ENCODE peak calls at places on chromosomes 1 and 21, in ten cellular contexts. Q is stimulated activated naive CD4-positive, alpha-beta T cell; W is CD4-positive, alpha-beta T cell; D is GM12891; A is nucleus accumbens; U is stimulated activated CD4-positive, alpha-beta T cell treated with anti-CD3 and anti-CD28 coated beads, Interleukin-1b, Interleukin-23, amount 100 ng/mL, for 48 hours; V is AG08396; K is fibroblast of lung; Z is naive B cell; C is COR-L47. E is an unnamed sample.

GRCh38 chr1:22318279-22318983 is 133.2 kb upstream of the ZBTB40 start:
- DNase-seq in Q (no peak), W (no peak), D (no peak), A (no peak), U (no peak), V (no peak), K (no peak), Z (no peak), C (peak; percentile 93), E (peak; percentile 48)

GRCh38 chr1:43061803-43062202 is 103.1 kb upstream of the SLC2A1 start:
- DNase-seq in Q (no peak), W (no peak), D (no peak), A (no peak), U (no peak), V (no peak), K (no peak), Z (no peak), C (no peak), E (no peak)

GRCh38 chr1:171441278-171441677 is 44.1 kb upstream of the PRRC2C start:
- DNase-seq in Q (no peak), W (no peak), D (no peak), A (no peak), U (no peak), V (peak; percentile 16), K (peak; percentile 94), Z (no peak), C (no peak), E (no peak)

GRCh38 chr1:33334081-33334552 is 13.2 kb upstream of the A3GALT2 start:
- DNase-seq in Q (no peak), W (no peak), D (no peak), A (no peak), U (no peak), V (no peak), K (peak; percentile 55), Z (no peak), C (no peak), E (no peak)

GRCh38 chr1:228804173-228804572 is 68.9 kb downstream of the RHOU start:
- DNase-seq in Q (no peak), W (no peak), D (no peak), A (no peak), U (no peak), V (no peak), K (no peak), Z (no peak), C (no peak), E (no peak)

GRCh38 chr21:29233611-29234540 is 64.8 kb upstream of the BACH1 start:
- DNase-seq in Q (no peak), W (no peak), D (peak; percentile 19), A (no peak), U (peak; percentile 66), V (no peak), K (no peak), Z (peak; percentile 41), C (no peak), E (no peak)

GRCh38 chr1:10516244-10516643 is 41.5 kb downstream of the PEX14 start:
- DNase-seq in Q (no peak), W (no peak), D (no peak), A (no peak), U (no peak), V (no peak), K (no peak), Z (no peak), C (no peak), E (no peak)

GRCh38 chr21:42417533-42417932 is 13.8 kb downstream of the UBASH3A start:
- DNase-seq in Q (peak; percentile 49), W (no peak), D (no peak), A (no peak), U (peak; percentile 57), V (no peak), K (no peak), Z (no peak), C (no peak), E (no peak)

GRCh38 chr1:34747638-34747941 is 7.3 kb upstream of the GJB5 start:
- DNase-seq in Q (no peak), W (no peak), D (no peak), A (no peak), U (no peak), V (no peak), K (no peak), Z (no peak), C (no peak), E (no peak)

GRCh38 chr1:113931456-113931855 is 2.3 kb downstream of the HIPK1 start:
- DNase-seq in Q (peak; percentile 74), W (no peak), D (no peak), A (no peak), U (no peak), V (peak; percentile 32), K (peak; percentile 78), Z (no peak), C (no peak), E (no peak)

GRCh38 chr1:201166964-201167624 is 12.8 kb upstream of the TMEM9 start:
- DNase-seq in Q (no peak), W (no peak), D (no peak), A (no peak), U (no peak), V (no peak), K (no peak), Z (no peak), C (peak; percentile 68), E (no peak)

GRCh38 chr1:221720545-221720944 is 21.3 kb downstream of the DUSP10 start:
- DNase-seq in Q (no peak), W (no peak), D (no peak), A (no peak), U (no peak), V (no peak), K (no peak), Z (no peak), C (no peak), E (no peak)

GRCh38 chr1:2972879-2973575 is 48.2 kb upstream of the ACTRT2 start:
- DNase-seq in Q (no peak), W (no peak), D (no peak), A (no peak), U (no peak), V (no peak), K (no peak), Z (no peak), C (no peak), E (no peak)

GRCh38 chr1:222546548-222547259 is 1.2 kb downstream of the HHIPL2 start:
- DNase-seq in Q (no peak), W (no peak), D (no peak), A (no peak), U (no peak), V (peak; percentile 80), K (peak; percentile 80), Z (no peak), C (peak; percentile 67), E (peak; percentile 3)

GRCh38 chr1:79478160-79478559 is 471.6 kb upstream of the ADGRL4 start:
- DNase-seq in Q (no peak), W (no peak), D (no peak), A (no peak), U (no peak), V (no peak), K (no peak), Z (no peak), C (no peak), E (no peak)

GRCh38 chr1:23556661-23557470 is 2.4 kb downstream of the ID3 start:
- DNase-seq in Q (no peak), W (no peak), D (no peak), A (no peak), U (no peak), V (no peak), K (peak; percentile 59), Z (no peak), C (peak; percentile 55), E (peak; percentile 73)

GRCh38 chr1:46437723-46438122 is 43.6 kb downstream of the FAAH start:
- DNase-seq in Q (no peak), W (no peak), D (no peak), A (no peak), U (no peak), V (no peak), K (no peak), Z (no peak), C (no peak), E (peak; percentile 42)

GRCh38 chr1:226129230-226129629 is 57.3 kb downstream of the ACBD3 start:
- DNase-seq in Q (no peak), W (no peak), D (no peak), A (no peak), U (no peak), V (no peak), K (no peak), Z (no peak), C (no peak), E (no peak)

GRCh38 chr1:7893529-7894180 is 40.8 kb upstream of the UTS2 start:
- DNase-seq in Q (no peak), W (no peak), D (no peak), A (no peak), U (no peak), V (peak; percentile 58), K (peak; percentile 86), Z (no peak), C (no peak), E (peak; percentile 89)

GRCh38 chr1:165152727-165153126 is 203.8 kb downstream of the LMX1A start:
- DNase-seq in Q (no peak), W (no peak), D (no peak), A (no peak), U (no peak), V (no peak), K (no peak), Z (no peak), C (peak; percentile 14), E (peak; percentile 61)

GRCh38 chr1:171742577-171742922 is 685 bp upstream of the VAMP4 start:
- DNase-seq in Q (no peak), W (no peak), D (no peak), A (no peak), U (no peak), V (no peak), K (peak; percentile 61), Z (no peak), C (peak; percentile 20), E (peak; percentile 44)

GRCh38 chr21:39611547-39612190 is 1.1 kb upstream of the B3GALT5 start:
- DNase-seq in Q (no peak), W (no peak), D (no peak), A (no peak), U (no peak), V (no peak), K (no peak), Z (no peak), C (no peak), E (no peak)

GRCh38 chr1:171884475-171884874 is 43.2 kb downstream of the DNM3 start:
- DNase-seq in Q (no peak), W (no peak), D (no peak), A (no peak), U (no peak), V (no peak), K (no peak), Z (no peak), C (no peak), E (no peak)

GRCh38 chr1:109632671-109633346 is 13.2 kb downstream of the AMPD2 start:
- DNase-seq in Q (no peak), W (no peak), D (no peak), A (peak; percentile 42), U (no peak), V (no peak), K (no peak), Z (no peak), C (peak; percentile 94), E (no peak)

GRCh38 chr1:16132325-16132785 is 23.5 kb downstream of the EPHA2 start:
- DNase-seq in Q (no peak), W (no peak), D (no peak), A (no peak), U (no peak), V (no peak), K (no peak), Z (no peak), C (no peak), E (no peak)

GRCh38 chr1:223393275-223394214 is at the start of gene CCDC185:
- DNase-seq in Q (no peak), W (no peak), D (no peak), A (no peak), U (no peak), V (peak; percentile 39), K (no peak), Z (no peak), C (peak; percentile 8), E (no peak)

GRCh38 chr1:6111571-6111970 is 65.9 kb downstream of the KCNAB2 start:
- DNase-seq in Q (no peak), W (no peak), D (no peak), A (no peak), U (no peak), V (no peak), K (no peak), Z (no peak), C (peak; percentile 38), E (no peak)

GRCh38 chr1:43472087-43472462 is 18.3 kb upstream of the HYI start:
- DNase-seq in Q (no peak), W (no peak), D (no peak), A (no peak), U (no peak), V (no peak), K (no peak), Z (no peak), C (no peak), E (no peak)

E was measured in cardiac muscle cell.